ENCODE peak calls at places on chromosomes 6 and 20, in five cellular contexts. M is hypothalamus; Q is HS-27A; P is activated CD4-positive, alpha-beta T cell treated with anti-CD3 and anti-CD28 coated beads, Interleukin-2, amount 10 ng/mL, durations not matched to agents 7 days and 5 days; E is RPMI7951. A is an unnamed sample.

GRCh38 chr6:28005975-28006374 is 48.9 kb downstream of the OR2B6 start:
- DNase-seq in E (no peak), M (no peak), Q (no peak), P (no peak), A (no peak)

GRCh38 chr20:56630086-56630493 is 984 bp downstream of the TFAP2C start:
- DNase-seq in M (no peak), P (no peak), E (peak), Q (no peak), A (no peak)

GRCh38 chr6:3376064-3376463 is 80.8 kb downstream of the SLC22A23 start:
- DNase-seq in E (no peak), P (no peak), Q (no peak), M (no peak), A (peak)

GRCh38 chr6:147141690-147142308 is 62.4 kb upstream of the STXBP5 start:
- DNase-seq in P (no peak), M (no peak), Q (no peak), E (peak), A (no peak)

GRCh38 chr6:63352587-63353281 is 33.0 kb upstream of the LGSN start:
- DNase-seq in M (no peak), Q (no peak), P (no peak), E (peak), A (no peak)

GRCh38 chr6:70651326-70651905 is 16.3 kb upstream of the SMAP1 start:
- DNase-seq in E (no peak), P (peak), Q (no peak), M (no peak), A (no peak)

GRCh38 chr6:95087394-95088097 is 489.8 kb upstream of the MANEA start:
- DNase-seq in M (no peak), Q (no peak), E (peak), P (no peak), A (peak)

GRCh38 chr20:4062721-4063606 is 47.6 kb upstream of the RNF24 start:
- DNase-seq in Q (no peak), M (no peak), E (no peak), P (no peak), A (no peak)

GRCh38 chr6:89048985-89049384 is 31.6 kb upstream of the PNRC1 start:
- DNase-seq in E (peak), M (no peak), Q (no peak), P (no peak), A (no peak)

A was measured in anterior cingulate cortex.